ENCODE peak calls at places on chromosomes 4 and X, in four cellular contexts. E, G, Q and P are unnamed samples.

GRCh38 chr4:182560358-182560757 is 317.2 kb downstream of the TENM3 start:
- DNase-seq in G (peak), E (no peak), Q (no peak), P (no peak)

GRCh38 chrX:140505421-140506337 is 810 bp upstream of the SOX3 start:
- DNase-seq in E (no peak), Q (no peak), G (peak), P (no peak)

GRCh38 chrX:11367609-11368430 is 74.6 kb downstream of the AMELX start:
- DNase-seq in G (no peak), E (no peak), Q (no peak), P (peak)

GRCh38 chr4:158786155-158786581 is 17.3 kb downstream of the FNIP2 start:
- DNase-seq in Q (no peak), G (no peak), E (no peak), P (no peak)

GRCh38 chrX:25344191-25344936 is 328.6 kb upstream of the ARX start:
- DNase-seq in Q (peak), E (no peak), G (no peak), P (no peak)

GRCh38 chr4:761086-761485 is 55.5 kb downstream of the PCGF3 start:
- DNase-seq in Q (no peak), G (no peak), E (no peak), P (no peak)

GRCh38 chr4:12583286-12583685 is 900.9 kb downstream of the RAB28 start:
- DNase-seq in Q (no peak), E (no peak), G (no peak), P (peak)

GRCh38 chr4:139266583-139267257 is 13.3 kb downstream of the MGARP start:
- DNase-seq in E (peak), Q (peak), G (peak), P (peak)

GRCh38 chr4:183783933-183784622 is 121.0 kb upstream of the STOX2 start:
- DNase-seq in G (peak), E (no peak), Q (no peak), P (peak)

GRCh38 chrX:39174761-39175417 is 373.6 kb downstream of the MID1IP1 start:
- DNase-seq in Q (no peak), E (no peak), G (no peak), P (no peak)

GRCh38 chr4:184110452-184110851 is 107.2 kb downstream of the ENPP6 start:
- DNase-seq in G (no peak), E (no peak), Q (no peak), P (no peak)

GRCh38 chr4:154406022-154406835 is 85.4 kb downstream of the DCHS2 start:
- DNase-seq in E (no peak), G (no peak), Q (no peak), P (no peak)

GRCh38 chr4:152935138-152935537 is 985 bp upstream of the FHDC1 start:
- DNase-seq in E (no peak), Q (peak), G (peak), P (no peak)

GRCh38 chr4:8403981-8404380 is 36.5 kb downstream of the ACOX3 start:
- DNase-seq in G (no peak), Q (no peak), E (no peak), P (no peak)

GRCh38 chrX:1481636-1482529 is 29.2 kb upstream of the ASMTL start:
- DNase-seq in G (peak), E (peak), Q (peak), P (peak)

GRCh38 chr4:86451560-86452322 is 91.9 kb upstream of the MAPK10 start:
- DNase-seq in Q (no peak), E (no peak), G (peak), P (peak)

GRCh38 chrX:145190801-145191389 is 56.4 kb upstream of the SPANXN1 start:
- DNase-seq in G (peak), Q (no peak), E (no peak), P (peak)
- TF ChIP-seq CTCF in G (peak), Q (peak), E (no peak), P (peak)

GRCh38 chr4:42284030-42284429 is 113.3 kb upstream of the SHISA3 start:
- DNase-seq in G (no peak), E (no peak), Q (no peak), P (no peak)

GRCh38 chr4:42278709-42279324 is 118.5 kb upstream of the SHISA3 start:
- DNase-seq in G (peak), Q (no peak), E (no peak), P (no peak)

GRCh38 chr4:42280327-42281095 is 116.8 kb upstream of the SHISA3 start:
- DNase-seq in G (peak), E (no peak), Q (no peak), P (peak)

GRCh38 chr4:42281324-42282020 is 115.8 kb upstream of the SHISA3 start:
- DNase-seq in Q (no peak), G (no peak), E (no peak), P (no peak)

GRCh38 chr4:42282081-42282901 is 115.0 kb upstream of the SHISA3 start:
- DNase-seq in E (no peak), G (peak), Q (peak), P (peak)
- H3K4me3 ChIP-seq in E (peak), G (no peak), Q (peak), P (no peak)

GRCh38 chr4:109803924-109804571 is 2.2 kb upstream of the CFI start:
- DNase-seq in Q (peak), G (peak), E (no peak), P (peak)
- TF ChIP-seq CTCF in Q (peak), G (peak), E (peak), P (peak)

GRCh38 chr4:168177546-168178149 is 85.3 kb downstream of the ANXA10 start:
- DNase-seq in Q (no peak), G (no peak), E (no peak), P (no peak)

GRCh38 chr4:168174308-168174707 is 82.0 kb downstream of the ANXA10 start:
- DNase-seq in Q (no peak), G (no peak), E (no peak), P (no peak)
- H3K4me3 ChIP-seq in Q (no peak), G (no peak), E (no peak), P (no peak)

DNA sequence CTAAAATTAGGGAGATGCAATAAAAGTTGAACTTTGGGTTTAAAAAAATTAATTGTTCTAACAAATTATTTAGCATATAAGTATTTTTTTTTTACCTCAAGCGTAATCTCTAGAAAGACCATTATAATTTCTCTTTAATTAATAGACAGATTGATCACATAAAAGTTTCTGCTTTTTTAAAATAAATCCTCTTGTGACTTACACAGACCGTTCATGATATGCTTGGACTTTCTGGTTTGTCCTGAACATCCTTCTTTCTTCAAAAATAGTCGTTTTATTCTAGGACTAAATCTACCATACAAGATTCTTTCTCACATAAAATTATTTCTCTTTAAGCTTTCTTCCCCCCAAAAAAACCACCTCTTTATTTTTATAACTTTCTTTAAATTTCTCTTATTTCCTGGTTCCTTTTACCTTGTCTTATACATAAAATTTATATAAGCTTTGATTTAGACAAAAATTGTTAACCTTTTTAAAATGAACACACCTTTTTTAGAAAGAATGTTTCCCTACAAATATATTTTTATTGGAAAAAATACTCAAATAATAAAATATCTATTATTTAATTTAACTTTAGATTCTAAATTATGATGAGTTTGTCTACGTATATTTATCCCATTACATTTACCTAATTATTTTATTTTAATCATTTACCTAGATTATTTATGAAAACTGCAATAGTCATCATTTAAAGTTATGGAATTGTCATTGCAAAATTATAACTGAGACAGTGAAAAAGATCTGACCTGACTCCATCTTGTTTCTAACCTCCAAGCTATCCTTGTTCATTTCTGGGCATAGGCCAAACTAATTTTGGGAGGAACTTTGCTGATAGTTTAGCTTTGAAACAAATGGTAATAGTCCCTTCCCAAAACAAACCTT is 37.6 kb downstream of the PGRMC2 start:
- DNase-seq in Q (no peak), E (no peak), G (peak), P (no peak)
- TF ChIP-seq CTCF in Q (no peak), E (no peak), G (no peak), P (no peak)

GRCh38 chr4:141469392-141469791 is 167.0 kb upstream of the IL15 start:
- DNase-seq in E (no peak), Q (no peak), G (no peak), P (no peak)

GRCh38 chr4:141464366-141464765 is 172.0 kb upstream of the IL15 start:
- DNase-seq in Q (no peak), G (no peak), E (no peak), P (no peak)

GRCh38 chr4:141465151-141465550 is 171.2 kb upstream of the IL15 start:
- DNase-seq in E (no peak), Q (no peak), G (no peak), P (no peak)

GRCh38 chr4:141463678-141464077 is 172.7 kb upstream of the IL15 start:
- DNase-seq in E (no peak), Q (no peak), G (no peak), P (no peak)

GRCh38 chr4:141467225-141467624 is 169.2 kb upstream of the IL15 start:
- DNase-seq in E (no peak), G (no peak), Q (no peak), P (no peak)
- H3K4me3 ChIP-seq in E (no peak), G (no peak), Q (no peak), P (no peak)

DNA sequence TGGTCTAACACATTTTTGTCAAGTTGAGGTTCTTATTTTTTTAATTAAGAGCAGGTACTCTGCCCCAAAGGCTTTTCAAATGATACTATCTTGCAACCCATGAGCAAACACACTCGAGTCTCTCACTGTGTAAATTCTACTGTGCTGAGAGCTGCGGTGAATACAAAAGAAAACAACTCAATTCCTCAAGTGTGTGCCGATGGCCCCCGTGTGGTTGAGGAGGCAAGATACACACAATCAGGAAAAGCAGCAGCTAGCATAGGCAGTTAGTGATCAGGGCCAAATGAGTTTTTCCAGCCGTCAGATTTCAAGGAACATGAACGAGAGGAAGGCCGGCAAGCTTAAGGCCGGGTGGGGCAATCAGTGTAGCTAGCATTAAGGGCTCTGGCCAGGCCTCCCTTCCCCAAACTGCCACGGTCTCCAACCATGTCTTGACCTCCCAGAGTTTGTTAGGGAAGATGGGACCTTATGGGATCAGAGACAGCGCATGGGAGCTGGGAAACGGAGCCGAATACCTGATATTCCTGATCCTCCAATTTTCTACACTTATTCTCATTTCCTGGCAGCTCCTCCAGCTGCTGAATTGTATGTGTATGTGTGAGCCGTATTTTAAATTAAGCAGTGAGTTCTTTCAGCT is 59.7 kb downstream of the RTL9 start:
- DNase-seq in G (peak), Q (peak), E (peak), P (peak)
- TF ChIP-seq CTCF in G (peak), Q (peak), E (peak), P (peak)

GRCh38 chr4:186485621-186486062 is 69.7 kb downstream of the MTNR1A start:
- DNase-seq in G (no peak), E (no peak), Q (no peak), P (peak)
- H3K4me3 ChIP-seq in G (no peak), E (peak), Q (no peak), P (peak)

DNA sequence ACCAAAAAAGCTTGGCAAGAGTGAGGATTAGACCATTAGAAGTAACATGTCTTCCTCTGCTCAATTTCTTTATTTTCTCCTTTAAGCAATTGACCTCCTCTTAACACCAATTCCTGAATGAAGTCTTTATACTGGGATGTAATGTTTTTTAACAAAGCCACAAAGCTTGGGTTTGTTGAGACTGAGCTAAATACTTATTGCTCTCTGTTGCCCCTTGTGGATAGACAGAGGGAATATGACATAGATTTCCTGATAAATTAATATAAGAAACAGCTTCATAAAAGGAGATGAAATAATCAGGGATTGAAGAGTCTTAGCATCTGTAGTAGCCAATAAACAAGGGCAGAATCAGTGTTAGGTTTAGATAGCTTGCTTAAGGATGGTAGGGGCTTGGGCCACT is 57.6 kb downstream of the CCDC160 start:
- DNase-seq in E (no peak), G (peak), Q (no peak), P (peak)
- TF ChIP-seq CTCF in E (no peak), G (peak), Q (no peak), P (peak)

GRCh38 chr4:138238521-138239292 is 3.4 kb downstream of the SLC7A11 start:
- DNase-seq in E (no peak), Q (no peak), G (no peak), P (no peak)
- H3K4me3 ChIP-seq in E (no peak), Q (no peak), G (peak), P (peak)